ENCODE peak calls at places on chromosomes 4 and X, in seven cellular contexts. P is endothelial cell of umbilical vein, M is fibroblast of lung, H is DND-41, Z is PC-3, F is OCI-LY7, Y is HCT116. O is an unnamed sample.

GRCh38 chr4:1039493-1040343 is 28.3 kb downstream of the FGFRL1 start:
- DNase-seq in P (no peak), M (peak; percentile 53), H (no peak), Z (peak; percentile 55), F (no peak), Y (no peak), O (peak; percentile 77)

GRCh38 chrX:78437621-78438020 is 110.2 kb upstream of the CYSLTR1 start:
- DNase-seq in P (no peak), M (no peak), H (no peak), Z (peak; percentile 57), F (no peak), Y (no peak), O (no peak)

GRCh38 chrX:17443546-17443945 is 68.5 kb downstream of the NHS start:
- DNase-seq in P (no peak), M (peak; percentile 34), H (no peak), Z (no peak), F (no peak), Y (no peak), O (no peak)

GRCh38 chr4:12943069-12943468 is 541.1 kb downstream of the RAB28 start:
- DNase-seq in P (no peak), M (no peak), H (no peak), Z (no peak), F (no peak), Y (no peak), O (no peak)

GRCh38 chr4:77355731-77356130 is 198.7 kb downstream of the CCNG2 start:
- DNase-seq in P (no peak), M (no peak), H (no peak), Z (no peak), F (no peak), Y (no peak), O (no peak)

GRCh38 chr4:19030536-19030935 is 1009.0 kb upstream of the LCORL start:
- DNase-seq in P (no peak), M (no peak), H (no peak), Z (no peak), F (no peak), Y (no peak), O (no peak)

GRCh38 chr4:123750044-123750443 is 353.4 kb downstream of the SPRY1 start:
- DNase-seq in P (no peak), M (no peak), H (no peak), Z (peak; percentile 20), F (no peak), Y (no peak), O (peak; percentile 71)

GRCh38 chr4:17347445-17347844 is 164.4 kb downstream of the QDPR start:
- DNase-seq in P (peak; percentile 40), M (peak; percentile 28), H (peak; percentile 45), Z (peak; percentile 28), F (peak; percentile 71), Y (peak; percentile 16), O (peak; percentile 53)

GRCh38 chr4:184123009-184123408 is 94.7 kb downstream of the ENPP6 start:
- DNase-seq in P (no peak), M (no peak), H (no peak), Z (no peak), F (no peak), Y (no peak), O (no peak)

GRCh38 chr4:120034913-120035312 is 31.7 kb downstream of the MAD2L1 start:
- DNase-seq in P (no peak), M (no peak), H (no peak), Z (no peak), F (no peak), Y (no peak), O (no peak)

GRCh38 chr4:52550186-52550585 is 108.9 kb downstream of the USP46 start:
- DNase-seq in P (no peak), M (no peak), H (no peak), Z (no peak), F (no peak), Y (no peak), O (no peak)

GRCh38 chrX:331145-331771 is 12.7 kb upstream of the GTPBP6 start:
- DNase-seq in P (peak; percentile 27), M (peak; percentile 33), H (no peak), Z (peak; percentile 16), F (no peak), Y (no peak), O (peak; percentile 66)

GRCh38 chrX:19721726-19722370 is 165.6 kb downstream of the SH3KBP1 start:
- DNase-seq in P (no peak), M (no peak), H (no peak), Z (no peak), F (no peak), Y (no peak), O (no peak)

DNA sequence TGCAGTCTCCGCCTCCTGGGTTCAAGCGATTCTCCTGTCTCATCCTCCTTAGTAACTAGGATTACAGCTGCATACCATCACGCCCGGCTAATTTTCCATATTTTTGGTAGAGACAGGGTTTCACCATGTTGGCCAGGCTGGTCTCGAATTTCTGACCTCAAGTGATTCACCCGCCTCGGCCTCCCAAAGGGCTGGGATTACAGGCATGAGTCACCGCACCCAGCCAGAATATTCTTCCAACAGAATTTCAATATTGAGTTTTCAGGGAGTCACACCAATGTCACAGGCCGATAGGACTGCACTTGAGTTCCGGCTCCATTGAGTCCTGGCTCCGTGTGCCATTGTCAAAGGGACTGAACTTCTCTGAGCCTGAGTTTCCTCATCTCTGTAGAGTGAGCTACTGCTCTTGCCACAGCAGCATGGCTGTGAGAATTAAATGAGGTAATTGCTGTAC is 82.9 kb downstream of the CLCN4 start:
- DNase-seq in P (no peak), M (peak; percentile 71), H (no peak), Z (peak; percentile 68), F (no peak), Y (no peak), O (no peak)
- H3K4me1 ChIP-seq in P (no peaks in the 10 kb centered on the region), M (peaks cover 7% of the 10 kb centered on the region), H (no peaks in the 10 kb centered on the region), Z (peaks cover 12% of the 10 kb centered on the region), F (no peaks in the 10 kb centered on the region), Y (peaks cover 15% of the 10 kb centered on the region), O (no peaks in the 10 kb centered on the region)

GRCh38 chr4:3526456-3526855 is 5.8 kb downstream of the LRPAP1 start:
- DNase-seq in P (no peak), M (no peak), H (no peak), Z (no peak), F (no peak), Y (no peak), O (no peak)

GRCh38 chr4:3529363-3529762 is 2.9 kb downstream of the LRPAP1 start:
- DNase-seq in P (no peak), M (no peak), H (no peak), Z (no peak), F (peak; percentile 59), Y (no peak), O (peak; percentile 6)

GRCh38 chr4:3527914-3528876 is 4.0 kb downstream of the LRPAP1 start:
- DNase-seq in P (no peak), M (no peak), H (no peak), Z (no peak), F (no peak), Y (no peak), O (peak; percentile 3)

GRCh38 chr4:3525532-3526430 is 6.4 kb downstream of the LRPAP1 start:
- DNase-seq in P (no peak), M (no peak), H (no peak), Z (no peak), F (no peak), Y (no peak), O (no peak)

GRCh38 chr4:3527101-3527913 is 4.9 kb downstream of the LRPAP1 start:
- DNase-seq in P (no peak), M (no peak), H (peak; percentile 19), Z (no peak), F (no peak), Y (no peak), O (no peak)
- H3K79me2 ChIP-seq in P (peaks cover 46% of the 10 kb centered on the region), M (peaks cover 13% of the 10 kb centered on the region), H (peaks cover 74% of the 10 kb centered on the region), Z (peaks cover 44% of the 10 kb centered on the region), F (peaks cover 9% of the 10 kb centered on the region), Y (peaks cover 89% of the 10 kb centered on the region), O (peaks cover 62% of the 10 kb centered on the region)

GRCh38 chr4:86976801-86977485 is 42.1 kb downstream of the AFF1 start:
- DNase-seq in P (no peak), M (no peak), H (no peak), Z (peak; percentile 60), F (no peak), Y (no peak), O (no peak)
- H3K4me1 ChIP-seq in P (peaks cover 36% of the 10 kb centered on the region), M (no peaks in the 10 kb centered on the region), H (peaks cover 62% of the 10 kb centered on the region), Z (peaks cover 51% of the 10 kb centered on the region), F (peaks cover 84% of the 10 kb centered on the region), Y (peaks cover 27% of the 10 kb centered on the region), O (peaks cover 19% of the 10 kb centered on the region)

GRCh38 chr4:152776352-152776751 is 3.2 kb downstream of the TIGD4 start:
- DNase-seq in P (peak; percentile 24), M (peak; percentile 34), H (no peak), Z (peak; percentile 16), F (no peak), Y (no peak), O (no peak)

GRCh38 chr4:152777488-152777887 is 2.0 kb downstream of the TIGD4 start:
- DNase-seq in P (no peak), M (no peak), H (no peak), Z (no peak), F (no peak), Y (no peak), O (no peak)

GRCh38 chr4:152779513-152780266 is at the start of the genes ARFIP1 and TIGD4:
- DNase-seq in P (peak; percentile 96), M (peak; percentile 97), H (peak; percentile 94), Z (peak; percentile 94), F (peak; percentile 96), Y (peak; percentile 95), O (peak; percentile 97)

GRCh38 chr4:152778656-152779512 is 646 bp downstream of the TIGD4 start:
- DNase-seq in P (peak; percentile 34), M (peak; percentile 14), H (peak; percentile 10), Z (peak; percentile 6), F (peak; percentile 50), Y (no peak), O (peak; percentile 28)

DNA sequence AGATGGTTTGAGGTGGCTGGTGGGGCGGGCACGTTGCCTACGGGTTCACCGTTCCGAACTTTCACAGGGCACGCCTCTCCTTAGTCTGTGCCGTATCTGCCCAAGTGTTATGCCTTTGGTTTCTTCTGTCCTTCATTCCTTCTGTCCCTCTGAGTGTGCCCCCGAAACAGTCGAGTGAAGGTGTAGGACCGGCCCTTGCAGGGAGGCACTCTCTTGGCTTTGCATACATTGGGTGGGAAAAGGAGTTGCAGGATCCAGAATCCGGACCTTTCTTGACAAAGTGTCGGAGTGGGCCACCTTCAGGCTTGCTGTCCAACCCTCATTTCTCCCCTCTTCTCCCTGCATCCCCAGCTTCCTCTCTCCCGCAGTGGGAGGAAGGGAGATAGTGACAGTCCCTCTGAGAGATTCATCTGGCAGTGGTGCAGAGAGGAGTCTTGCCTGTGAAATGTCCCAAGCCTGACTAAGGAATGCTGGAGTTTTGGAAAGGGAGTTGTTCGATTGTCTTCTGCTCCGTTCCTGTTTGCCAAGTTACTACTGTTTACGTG is 585 bp downstream of the ARFIP1 start:
- DNase-seq in P (no peak), M (no peak), H (no peak), Z (peak; percentile 32), F (no peak), Y (no peak), O (peak; percentile 40)
- H3K79me2 ChIP-seq in P (peaks cover 38% of the 10 kb centered on the region), M (peaks cover 47% of the 10 kb centered on the region), H (peaks cover 18% of the 10 kb centered on the region), Z (peaks cover 53% of the 10 kb centered on the region), F (peaks cover 26% of the 10 kb centered on the region), Y (peaks cover 53% of the 10 kb centered on the region), O (peaks cover 62% of the 10 kb centered on the region)

GRCh38 chr4:143358419-143358818 is 21.7 kb downstream of the GAB1 start:
- DNase-seq in P (no peak), M (no peak), H (no peak), Z (no peak), F (no peak), Y (no peak), O (no peak)
- H3K4me1 ChIP-seq in P (peaks cover 26% of the 10 kb centered on the region), M (peaks cover 24% of the 10 kb centered on the region), H (peaks cover 13% of the 10 kb centered on the region), Z (peaks cover 50% of the 10 kb centered on the region), F (peaks cover 99% of the 10 kb centered on the region), Y (no peaks in the 10 kb centered on the region), O (peaks cover 72% of the 10 kb centered on the region)

O was measured in hepatocyte.